ENCODE peak calls at places on chromosome 21, in six cellular contexts. C is adipocyte, L is IMR-90, H is sigmoid colon, X is aorta, G is tibial artery. D is an unnamed sample.

GRCh38 chr21:43306391-43306790 is 120.5 kb downstream of the SIK1 start:
- DNase-seq in L (no peak), G (peak; percentile 60), X (peak; percentile 51), H (peak; percentile 19), C (no peak), D (no peak)

GRCh38 chr21:20875741-20876140 is 122.5 kb upstream of the NCAM2 start:
- DNase-seq in X (no peak), C (no peak), L (no peak), H (no peak), G (no peak), D (no peak)

GRCh38 chr21:43343095-43343991 is 83.6 kb downstream of the SIK1 start:
- DNase-seq in H (no peak), C (no peak), L (no peak), G (no peak), X (no peak), D (no peak)

GRCh38 chr21:42594616-42595280 is 58.7 kb upstream of the PDE9A start:
- DNase-seq in G (no peak), X (no peak), C (no peak), L (no peak), H (no peak), D (no peak)

GRCh38 chr21:21196848-21197247 is 198.6 kb downstream of the NCAM2 start:
- DNase-seq in L (no peak), H (no peak), G (no peak), C (no peak), X (no peak), D (no peak)

GRCh38 chr21:38825269-38825668 is 19.5 kb downstream of the ETS2 start:
- DNase-seq in H (no peak), G (no peak), C (no peak), X (no peak), L (no peak), D (no peak)

GRCh38 chr21:41726970-41727783 is 39.7 kb downstream of the RIPK4 start:
- DNase-seq in C (peak; percentile 48), X (peak; percentile 96), L (peak; percentile 42), H (no peak), G (peak; percentile 96), D (no peak)

GRCh38 chr21:36990508-36991205 is 15.8 kb upstream of the RIPPLY3 start:
- DNase-seq in H (no peak), C (no peak), G (no peak), X (no peak), L (no peak), D (no peak)

GRCh38 chr21:16579538-16579937 is 849.8 kb downstream of the USP25 start:
- DNase-seq in C (peak; percentile 31), H (no peak), X (no peak), L (peak; percentile 53), G (no peak), D (no peak)

GRCh38 chr21:17818158-17819113 is 720 bp downstream of the C21orf91 start:
- DNase-seq in C (peak; percentile 62), G (peak; percentile 66), X (peak; percentile 88), L (peak; percentile 23), H (peak; percentile 68), D (peak; percentile 46)

GRCh38 chr21:41802684-41803083 is 35.8 kb upstream of the RIPK4 start:
- DNase-seq in G (peak; percentile 92), L (no peak), C (peak; percentile 64), X (peak; percentile 88), H (peak; percentile 91), D (no peak)

GRCh38 chr21:26842976-26843911 is 2.0 kb downstream of the ADAMTS1 start:
- DNase-seq in C (peak; percentile 98), G (peak; percentile 98), H (peak; percentile 97), X (peak; percentile 97), L (peak; percentile 96), D (no peak)

GRCh38 chr21:42043961-42044360 is 27.2 kb upstream of the UMODL1 start:
- DNase-seq in L (no peak), H (no peak), C (no peak), X (no peak), G (no peak), D (no peak)

GRCh38 chr21:26732442-26733221 is 112.6 kb downstream of the ADAMTS1 start:
- DNase-seq in X (peak; percentile 78), G (no peak), H (no peak), L (peak; percentile 57), C (peak; percentile 78), D (no peak)

GRCh38 chr21:26177741-26178452 is 7.3 kb upstream of the APP start:
- DNase-seq in H (no peak), C (no peak), L (no peak), X (no peak), G (no peak), D (no peak)

GRCh38 chr21:27519357-27519756 is 552.5 kb upstream of the ADAMTS5 start:
- DNase-seq in H (no peak), G (no peak), X (no peak), L (peak; percentile 97), C (peak; percentile 68), D (no peak)

GRCh38 chr21:42533306-42533962 is 19.8 kb downstream of the SLC37A1 start:
- DNase-seq in H (peak; percentile 47), X (no peak), G (peak; percentile 55), C (no peak), L (no peak), D (no peak)

GRCh38 chr21:39180429-39181019 is 2.7 kb downstream of the PSMG1 start:
- DNase-seq in C (no peak), X (no peak), H (no peak), G (no peak), L (no peak), D (no peak)

GRCh38 chr21:35475768-35476167 is 426.7 kb upstream of the RUNX1 start:
- DNase-seq in H (no peak), X (no peak), L (peak; percentile 75), G (no peak), C (peak; percentile 74), D (no peak)

GRCh38 chr21:17725339-17725738 is 93.8 kb downstream of the C21orf91 start:
- DNase-seq in X (no peak), C (no peak), G (no peak), H (no peak), L (no peak), D (no peak)

GRCh38 chr21:32861871-32862270 is 90.3 kb upstream of the PAXBP1 start:
- DNase-seq in X (no peak), L (no peak), G (no peak), C (peak; percentile 73), H (no peak), D (no peak)
- H3K9me3 ChIP-seq in X (peaks cover 2% of the 10 kb centered on the region), L (no peaks in the 10 kb centered on the region), G (no peaks in the 10 kb centered on the region), C (peaks cover 10% of the 10 kb centered on the region), H (peaks cover 5% of the 10 kb centered on the region), D (no peaks in the 10 kb centered on the region)

GRCh38 chr21:45478115-45478801 is 64.0 kb downstream of the SLC19A1 start:
- DNase-seq in X (peak; percentile 88), C (peak; percentile 72), L (peak; percentile 49), H (peak; percentile 87), G (no peak), D (peak; percentile 85)

GRCh38 chr21:45477176-45478114 is 64.8 kb downstream of the SLC19A1 start:
- DNase-seq in C (no peak), H (no peak), X (no peak), L (no peak), G (no peak), D (no peak)

GRCh38 chr21:45480701-45481500 is 61.3 kb downstream of the SLC19A1 start:
- DNase-seq in X (no peak), C (no peak), G (no peak), H (no peak), L (no peak), D (no peak)

GRCh38 chr21:45479691-45480675 is 62.3 kb downstream of the SLC19A1 start:
- DNase-seq in G (no peak), H (no peak), C (no peak), X (no peak), L (no peak), D (no peak)

GRCh38 chr21:45478816-45479669 is 63.2 kb downstream of the SLC19A1 start:
- DNase-seq in H (no peak), C (no peak), G (no peak), X (no peak), L (no peak), D (no peak)
- H3K4me3 ChIP-seq in H (no peak overlapping the region), C (no peak overlapping the region), G (no peak overlapping the region), X (no peak overlapping the region), L (no peak overlapping the region), D (peak overlapping the region; percentile 44)

DNA sequence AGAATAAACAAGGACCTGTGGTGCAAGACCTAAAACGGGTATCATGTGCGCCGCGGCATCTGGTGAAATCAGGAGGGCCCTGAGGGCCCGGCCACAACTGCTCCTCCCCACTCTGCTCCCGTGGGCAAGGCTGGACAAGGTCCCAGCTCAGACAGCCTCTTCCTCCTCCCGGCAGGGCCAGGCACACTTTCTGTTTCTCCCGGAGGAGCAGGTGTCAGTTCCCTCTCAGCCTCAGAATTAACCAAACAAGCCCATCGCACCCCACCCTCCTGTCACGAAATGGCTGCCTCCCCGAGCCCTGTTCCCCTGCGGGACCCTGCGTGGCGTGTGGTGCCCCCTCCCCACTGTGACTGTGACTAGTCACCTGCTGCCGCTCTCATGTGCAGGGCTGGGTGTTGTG is 15.2 kb downstream of the PTTG1IP start:
- DNase-seq in L (no peak), C (no peak), X (peak; percentile 42), H (no peak), G (no peak), D (no peak)
- H3K9me3 ChIP-seq in L (no peaks in the 10 kb centered on the region), C (no peaks in the 10 kb centered on the region), X (no peaks in the 10 kb centered on the region), H (no peaks in the 10 kb centered on the region), G (no peaks in the 10 kb centered on the region), D (no peaks in the 10 kb centered on the region)

GRCh38 chr21:28617300-28617699 is 375.4 kb downstream of the LTN1 start:
- DNase-seq in G (no peak), H (no peak), L (no peak), X (no peak), C (no peak), D (no peak)

GRCh38 chr21:28614816-28615215 is 377.9 kb downstream of the LTN1 start:
- DNase-seq in L (no peak), G (no peak), X (no peak), C (peak; percentile 19), H (no peak), D (no peak)

GRCh38 chr21:28615276-28615675 is 377.4 kb downstream of the LTN1 start:
- DNase-seq in G (no peak), C (peak; percentile 60), X (no peak), H (no peak), L (peak; percentile 84), D (no peak)
- H3K4me3 ChIP-seq in G (no peak overlapping the region), C (peak overlapping the region; percentile 21), X (no peak overlapping the region), H (no peak overlapping the region), L (no peak overlapping the region), D (no peak overlapping the region)

GRCh38 chr21:33780631-33781030 is 135.0 kb downstream of the ATP5PO start:
- DNase-seq in X (no peak), H (no peak), L (peak; percentile 45), G (no peak), C (peak; percentile 57), D (no peak)
- H3K9me3 ChIP-seq in X (no peaks in the 10 kb centered on the region), H (no peaks in the 10 kb centered on the region), L (no peaks in the 10 kb centered on the region), G (no peaks in the 10 kb centered on the region), C (no peaks in the 10 kb centered on the region), D (no peaks in the 10 kb centered on the region)